ENCODE peak calls at places on chromosomes 2 and 18, in ten cellular contexts. F, L, B, K, I, M, S, E, Z and R are unnamed samples.

GRCh38 chr2:174587607-174588006 is 10.0 kb downstream of the WIPF1 start:
- DNase-seq in Z (no peak), S (no peak), K (no peak), M (no peak), E (no peak), L (no peak), B (no peak), F (peak; percentile 28), I (no peak), R (no peak)

GRCh38 chr2:120347387-120348010 is 1.6 kb downstream of the INHBB start:
- DNase-seq in S (peak; percentile 92), L (no peak), E (peak; percentile 29), F (no peak), I (no peak), Z (no peak), M (no peak), K (peak; percentile 34), B (no peak), R (no peak)

GRCh38 chr2:164757934-164758695 is 83.5 kb downstream of the COBLL1 start:
- DNase-seq in Z (no peak), E (no peak), K (peak; percentile 41), B (no peak), L (no peak), I (peak; percentile 67), M (peak; percentile 74), S (peak; percentile 58), F (no peak), R (no peak)

GRCh38 chr18:44900627-44901026 is 219.9 kb downstream of the SETBP1 start:
- DNase-seq in F (peak; percentile 2), K (no peak), S (no peak), L (no peak), B (no peak), Z (no peak), I (no peak), E (no peak), M (no peak), R (no peak)

GRCh38 chr2:10019174-10019971 is 24.0 kb upstream of the KLF11 start:
- DNase-seq in K (peak; percentile 37), F (no peak), Z (no peak), M (no peak), I (peak; percentile 26), S (peak; percentile 42), L (no peak), E (no peak), B (no peak), R (no peak)

GRCh38 chr2:188786368-188786781 is 187.8 kb upstream of the COL3A1 start:
- DNase-seq in F (no peak), L (no peak), E (no peak), Z (no peak), K (peak; percentile 79), M (no peak), I (peak; percentile 88), B (no peak), S (peak; percentile 66), R (no peak)

GRCh38 chr2:225041210-225041870 is 928 bp downstream of the DOCK10 start:
- DNase-seq in E (no peak), Z (no peak), F (no peak), I (no peak), S (peak; percentile 90), K (peak; percentile 62), M (no peak), B (peak; percentile 8), L (peak; percentile 26), R (no peak)

GRCh38 chr2:3349211-3349693 is 28.4 kb downstream of the EIPR1 start:
- DNase-seq in E (peak; percentile 60), L (no peak), S (no peak), K (peak; percentile 17), I (no peak), B (peak; percentile 27), Z (no peak), M (no peak), F (no peak), R (no peak)

GRCh38 chr18:10266236-10266585 is 188.2 kb upstream of the APCDD1 start:
- DNase-seq in M (no peak), K (no peak), L (no peak), F (no peak), S (no peak), Z (no peak), I (no peak), E (no peak), B (no peak), R (no peak)

GRCh38 chr18:22841840-22842239 is 91.3 kb upstream of the RBBP8 start:
- DNase-seq in E (no peak), S (no peak), Z (no peak), I (no peak), K (peak; percentile 38), M (no peak), B (no peak), L (no peak), F (no peak), R (no peak)

GRCh38 chr18:34322365-34323289 is 97.9 kb upstream of the NOL4 start:
- DNase-seq in I (peak; percentile 85), F (peak; percentile 64), E (peak; percentile 93), K (peak; percentile 57), Z (peak; percentile 3), S (no peak), B (peak; percentile 75), L (no peak), M (peak; percentile 61), R (peak; percentile 13)

GRCh38 chr18:56202567-56203136 is 435.7 kb downstream of the TXNL1 start:
- DNase-seq in S (peak; percentile 10), I (no peak), L (no peak), B (no peak), M (no peak), Z (no peak), F (no peak), K (peak; percentile 4), E (no peak), R (no peak)

GRCh38 chr2:74658516-74658915 is 4.5 kb downstream of the SEMA4F start:
- DNase-seq in Z (no peak), K (peak; percentile 91), L (no peak), B (no peak), M (no peak), I (no peak), S (no peak), E (no peak), F (no peak), R (no peak)

GRCh38 chr18:68449292-68449691 is 265.6 kb downstream of the TMX3 start:
- DNase-seq in I (no peak), B (no peak), S (peak; percentile 58), Z (no peak), F (no peak), E (no peak), M (no peak), K (peak; percentile 86), L (no peak), R (no peak)

GRCh38 chr2:179201884-179202283 is 62.7 kb downstream of the SESTD1 start:
- DNase-seq in L (no peak), I (peak; percentile 49), M (no peak), S (no peak), B (no peak), Z (no peak), E (no peak), F (no peak), K (peak; percentile 35), R (no peak)

GRCh38 chr2:96247009-96247408 is 18.8 kb downstream of the TMEM127 start:
- DNase-seq in I (no peak), S (no peak), B (no peak), F (no peak), Z (no peak), E (no peak), M (no peak), L (no peak), K (no peak), R (no peak)

GRCh38 chr2:240955306-240956101 is 42.9 kb upstream of the SNED1 start:
- DNase-seq in M (no peak), S (peak; percentile 66), E (no peak), I (no peak), L (no peak), B (no peak), F (no peak), K (no peak), Z (no peak), R (no peak)

GRCh38 chr2:36459725-36460137 is 104.2 kb downstream of the CRIM1 start:
- DNase-seq in B (no peak), M (peak; percentile 83), F (peak; percentile 27), I (peak; percentile 49), Z (no peak), E (peak; percentile 12), K (peak; percentile 63), S (no peak), L (peak; percentile 56), R (no peak)

GRCh38 chr18:37529863-37530262 is 35.7 kb downstream of the CELF4 start:
- DNase-seq in I (no peak), Z (no peak), M (no peak), S (no peak), B (no peak), K (no peak), F (peak; percentile 6), E (no peak), L (no peak), R (peak; percentile 63)

GRCh38 chr2:229133155-229133772 is 137.8 kb downstream of the PID1 start:
- DNase-seq in F (peak; percentile 75), M (peak; percentile 64), E (peak; percentile 64), I (peak; percentile 32), B (peak; percentile 1), Z (no peak), K (peak; percentile 12), S (no peak), L (peak; percentile 31), R (peak; percentile 41)

GRCh38 chr2:21696900-21697299 is 573.1 kb downstream of the TDRD15 start:
- DNase-seq in E (no peak), S (no peak), I (no peak), L (no peak), F (no peak), K (no peak), B (no peak), M (no peak), Z (no peak), R (no peak)

GRCh38 chr2:27369471-27370025 is 590 bp downstream of the EIF2B4 start:
- DNase-seq in K (peak; percentile 50), Z (no peak), B (no peak), F (peak; percentile 65), E (peak; percentile 34), M (no peak), S (peak; percentile 97), L (peak; percentile 68), I (peak; percentile 69), R (peak; percentile 72)

GRCh38 chr18:10519366-10519765 is 6.5 kb upstream of the NAPG start:
- DNase-seq in M (no peak), I (no peak), Z (no peak), K (peak; percentile 30), F (no peak), L (no peak), B (no peak), S (no peak), E (no peak), R (no peak)

GRCh38 chr2:170240629-170241028 is 62.7 kb downstream of the MYO3B start:
- DNase-seq in L (no peak), M (no peak), I (no peak), B (no peak), Z (no peak), S (no peak), E (no peak), F (no peak), K (no peak), R (no peak)

GRCh38 chr2:102051659-102052366 is 60.1 kb downstream of the IL1R2 start:
- DNase-seq in L (no peak), F (no peak), S (peak; percentile 48), K (peak; percentile 65), E (no peak), B (no peak), M (no peak), I (no peak), Z (no peak), R (no peak)

GRCh38 chr2:121213386-121213785 is 71.6 kb downstream of the TFCP2L1 start:
- DNase-seq in L (no peak), S (no peak), I (no peak), E (no peak), B (no peak), M (no peak), F (no peak), Z (no peak), K (no peak), R (no peak)

GRCh38 chr2:11363868-11364564 is 19.6 kb upstream of the ROCK2 start:
- DNase-seq in M (no peak), B (no peak), F (no peak), Z (no peak), E (no peak), K (no peak), S (no peak), I (no peak), L (no peak), R (no peak)

GRCh38 chr2:85862426-85862825 is 26.4 kb downstream of the ST3GAL5 start:
- DNase-seq in I (no peak), S (no peak), B (no peak), E (no peak), M (no peak), L (no peak), K (peak; percentile 72), F (no peak), Z (no peak), R (no peak)